ENCODE peak calls at places on chromosomes 5 and 9, in five cellular contexts. W is right cardiac atrium, S is epithelial cell of prostate, O is heart right ventricle, Y is DND-41. R is an unnamed sample.
A peak's percentile ranks its signal among the peaks of the same experiment; 100 is the strongest.

GRCh38 chr9:34267660-34268059 is 61.4 kb downstream of the KIF24 start:
- DNase-seq in W (no peak), S (no peak), O (no peak), Y (no peak), R (no peak)

GRCh38 chr5:15489571-15490235 is 10.3 kb upstream of the FBXL7 start:
- DNase-seq in W (peak; percentile 61), S (no peak), O (no peak), Y (no peak), R (no peak)

GRCh38 chr5:151719228-151719861 is 32.6 kb upstream of the SPARC start:
- DNase-seq in W (peak; percentile 59), S (no peak), O (peak; percentile 57), Y (peak; percentile 27), R (no peak)

GRCh38 chr5:132807163-132807838 is 5.8 kb upstream of the SOWAHA start:
- DNase-seq in W (no peak), S (no peak), O (no peak), Y (no peak), R (peak; percentile 55)

GRCh38 chr5:171863928-171864327 is 78.3 kb downstream of the SMIM23 start:
- DNase-seq in W (no peak), S (no peak), O (no peak), Y (no peak), R (no peak)

GRCh38 chr5:127858116-127858784 is 155.1 kb downstream of the CCDC192 start:
- DNase-seq in W (peak; percentile 51), S (no peak), O (peak; percentile 23), Y (no peak), R (no peak)

GRCh38 chr5:96141749-96142148 is 180.1 kb upstream of the ELL2 start:
- DNase-seq in W (peak; percentile 3), S (no peak), O (no peak), Y (no peak), R (no peak)

GRCh38 chr9:5553211-5553610 is 42.9 kb downstream of the PDCD1LG2 start:
- DNase-seq in W (no peak), S (no peak), O (no peak), Y (no peak), R (no peak)

GRCh38 chr5:112800901-112801300 is 60.2 kb upstream of the SRP19 start:
- DNase-seq in W (no peak), S (no peak), O (no peak), Y (no peak), R (no peak)

GRCh38 chr9:95937131-95937530 is 61.6 kb downstream of the ERCC6L2 start:
- DNase-seq in W (no peak), S (peak; percentile 10), O (no peak), Y (no peak), R (no peak)

GRCh38 chr9:38000735-38001134 is 68.3 kb downstream of the SHB start:
- DNase-seq in W (no peak), S (no peak), O (no peak), Y (no peak), R (no peak)

GRCh38 chr9:106697799-106698591 is 165.0 kb upstream of the ZNF462 start:
- DNase-seq in W (peak; percentile 93), S (no peak), O (peak; percentile 84), Y (no peak), R (peak; percentile 52)

GRCh38 chr5:171862624-171863023 is 77.0 kb downstream of the SMIM23 start:
- DNase-seq in W (no peak), S (no peak), O (no peak), Y (no peak), R (no peak)

GRCh38 chr5:181221792-181222629 is 1.1 kb upstream of the TRIM41 start:
- DNase-seq in W (peak; percentile 95), S (peak; percentile 91), O (peak; percentile 94), Y (peak; percentile 94), R (no peak)

GRCh38 chr5:117667105-117667504 is 1092.5 kb upstream of the SEMA6A start:
- DNase-seq in W (no peak), S (no peak), O (no peak), Y (no peak), R (no peak)

GRCh38 chr5:92468307-92468706 is 1085.2 kb upstream of the ARRDC3 start:
- DNase-seq in W (no peak), S (no peak), O (no peak), Y (no peak), R (no peak)

GRCh38 chr9:20551236-20551635 is 71.1 kb downstream of the MLLT3 start:
- DNase-seq in W (no peak), S (no peak), O (no peak), Y (no peak), R (no peak)

GRCh38 chr5:123696948-123697347 is 185.0 kb downstream of the CSNK1G3 start:
- DNase-seq in W (peak; percentile 84), S (no peak), O (peak; percentile 73), Y (no peak), R (peak; percentile 88)

GRCh38 chr5:138212828-138213160 is 329 bp downstream of the CDC23 start:
- DNase-seq in W (no peak), S (no peak), O (no peak), Y (no peak), R (no peak)